ENCODE peak calls at places on chromosomes 5 and 9, in four cellular contexts. J is IMR-90, V is prostate gland, A is endothelial cell of umbilical vein. O is an unnamed sample.

GRCh38 chr9:73081979-73082657 is 69.5 kb upstream of the ANXA1 start:
- DNase-seq in J (peak; percentile 27), V (no peak), A (peak; percentile 90), O (peak; percentile 46)

GRCh38 chr5:74851684-74852353 is 14.4 kb downstream of the FAM169A start:
- DNase-seq in J (peak; percentile 28), V (no peak), A (no peak), O (no peak)

GRCh38 chr5:130652178-130652577 is 512.9 kb downstream of the HINT1 start:
- DNase-seq in J (no peak), V (no peak), A (peak; percentile 53), O (no peak)

GRCh38 chr9:110069326-110070248 is 138.4 kb downstream of the C9orf152 start:
- DNase-seq in J (peak; percentile 96), V (no peak), A (peak; percentile 93), O (peak; percentile 65)

GRCh38 chr5:33828611-33829286 is 63.0 kb downstream of the ADAMTS12 start:
- DNase-seq in J (no peak), V (no peak), A (no peak), O (no peak)

GRCh38 chr5:15073453-15073852 is 201.9 kb upstream of the ANKH start:
- DNase-seq in J (no peak), V (no peak), A (no peak), O (no peak)

GRCh38 chr9:103985082-103985481 is 109.0 kb upstream of the SMC2 start:
- DNase-seq in J (no peak), V (no peak), A (no peak), O (no peak)

GRCh38 chr9:16442622-16443021 is 427.8 kb downstream of the BNC2 start:
- DNase-seq in J (peak; percentile 58), V (no peak), A (no peak), O (no peak)

GRCh38 chr5:58151414-58151813 is 308.5 kb downstream of the PLK2 start:
- DNase-seq in J (no peak), V (no peak), A (no peak), O (no peak)

GRCh38 chr5:30592833-30593232 is 600.7 kb upstream of the CDH6 start:
- DNase-seq in J (no peak), V (no peak), A (no peak), O (no peak)

GRCh38 chr9:92097997-92098482 is 17.2 kb downstream of the SPTLC1 start:
- DNase-seq in J (peak; percentile 30), V (peak; percentile 53), A (peak; percentile 91), O (peak; percentile 66)

GRCh38 chr9:114777841-114778240 is 28.0 kb downstream of the TNFSF15 start:
- DNase-seq in J (no peak), V (no peak), A (peak; percentile 60), O (no peak)

GRCh38 chr5:135491552-135492318 is 39.6 kb upstream of the TIFAB start:
- DNase-seq in J (no peak), V (no peak), A (no peak), O (peak; percentile 19)

GRCh38 chr9:121650220-121651013 is 1.0 kb upstream of the DAB2IP start:
- DNase-seq in J (peak; percentile 56), V (no peak), A (peak; percentile 65), O (peak; percentile 26)

GRCh38 chr9:99056876-99057664 is 47.8 kb upstream of the TGFBR1 start:
- DNase-seq in J (peak; percentile 91), V (no peak), A (no peak), O (no peak)

GRCh38 chr5:172658391-172658790 is 17.3 kb downstream of the NEURL1B start:
- DNase-seq in J (no peak), V (no peak), A (no peak), O (no peak)

GRCh38 chr5:172659909-172660628 is 19.0 kb downstream of the NEURL1B start:
- DNase-seq in J (peak; percentile 94), V (peak; percentile 84), A (no peak), O (no peak)

GRCh38 chr5:172660974-172661373 is 19.9 kb downstream of the NEURL1B start:
- DNase-seq in J (no peak), V (no peak), A (no peak), O (no peak)

GRCh38 chr5:172658869-172659513 is 17.9 kb downstream of the NEURL1B start:
- DNase-seq in J (peak; percentile 46), V (peak; percentile 64), A (no peak), O (no peak)

GRCh38 chr5:172659570-172659908 is 18.5 kb downstream of the NEURL1B start:
- DNase-seq in J (no peak), V (no peak), A (no peak), O (no peak)
- TF ChIP-seq POLR2A in J (no peak), V (no peak), A (no peak), O (no peak)

DNA sequence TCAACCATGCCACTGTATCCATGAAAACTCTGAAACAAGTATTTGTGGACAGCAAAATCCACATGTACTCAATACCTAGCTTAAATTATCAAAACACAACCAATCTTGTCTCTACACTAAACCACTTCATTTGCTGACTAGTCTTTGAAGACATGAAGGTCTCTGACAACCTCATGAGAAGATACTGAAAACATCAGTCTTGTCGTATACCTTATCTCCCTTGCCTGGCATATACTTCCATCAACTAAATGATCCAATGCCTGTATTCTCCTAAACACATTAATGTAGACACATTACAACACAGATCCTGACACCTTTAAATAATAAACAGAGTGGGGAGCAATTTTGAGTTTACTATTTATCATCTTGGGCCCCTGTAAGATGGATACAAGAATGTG is 2.9 kb downstream of the RPS23 start:
- DNase-seq in J (no peak), V (no peak), A (no peak), O (peak; percentile 10)
- TF ChIP-seq POLR2A in J (no peak), V (no peak), A (no peak), O (no peak)

GRCh38 chr5:138554143-138554542 is 11.1 kb upstream of the ETF1 start:
- DNase-seq in J (no peak), V (no peak), A (no peak), O (no peak)
- TF ChIP-seq POLR2A in J (no peak), V (no peak), A (no peak), O (no peak)

GRCh38 chr9:105385372-105385985 is 62.4 kb upstream of the FSD1L start:
- DNase-seq in J (no peak), V (peak; percentile 45), A (no peak), O (peak; percentile 79)
- TF ChIP-seq POLR2A in J (no peak), V (no peak), A (no peak), O (peak; percentile 58)

GRCh38 chr5:100903036-100903887 is at the start of gene ST8SIA4:
- DNase-seq in J (peak; percentile 33), V (peak; percentile 36), A (peak; percentile 91), O (peak; percentile 91)
- TF ChIP-seq POLR2A in J (no peak), V (no peak), A (peak; percentile 57), O (peak; percentile 88)

GRCh38 chr9:93451762-93452709 is 551 bp downstream of the FAM120A start:
- DNase-seq in J (peak; percentile 33), V (peak; percentile 26), A (peak; percentile 58), O (peak; percentile 72)
- TF ChIP-seq POLR2A in J (no peak), V (no peak), A (no peak), O (no peak)

GRCh38 chr5:172832383-172833315 is 1.4 kb upstream of the ERGIC1 start:
- DNase-seq in J (no peak), V (no peak), A (no peak), O (no peak)

GRCh38 chr5:172835246-172836030 is 1.4 kb downstream of the ERGIC1 start:
- DNase-seq in J (no peak), V (no peak), A (no peak), O (no peak)

GRCh38 chr5:172834570-172835245 is 657 bp downstream of the ERGIC1 start:
- DNase-seq in J (no peak), V (no peak), A (no peak), O (peak; percentile 15)

GRCh38 chr5:172833372-172833690 is 720 bp upstream of the ERGIC1 start:
- DNase-seq in J (no peak), V (no peak), A (no peak), O (no peak)

DNA sequence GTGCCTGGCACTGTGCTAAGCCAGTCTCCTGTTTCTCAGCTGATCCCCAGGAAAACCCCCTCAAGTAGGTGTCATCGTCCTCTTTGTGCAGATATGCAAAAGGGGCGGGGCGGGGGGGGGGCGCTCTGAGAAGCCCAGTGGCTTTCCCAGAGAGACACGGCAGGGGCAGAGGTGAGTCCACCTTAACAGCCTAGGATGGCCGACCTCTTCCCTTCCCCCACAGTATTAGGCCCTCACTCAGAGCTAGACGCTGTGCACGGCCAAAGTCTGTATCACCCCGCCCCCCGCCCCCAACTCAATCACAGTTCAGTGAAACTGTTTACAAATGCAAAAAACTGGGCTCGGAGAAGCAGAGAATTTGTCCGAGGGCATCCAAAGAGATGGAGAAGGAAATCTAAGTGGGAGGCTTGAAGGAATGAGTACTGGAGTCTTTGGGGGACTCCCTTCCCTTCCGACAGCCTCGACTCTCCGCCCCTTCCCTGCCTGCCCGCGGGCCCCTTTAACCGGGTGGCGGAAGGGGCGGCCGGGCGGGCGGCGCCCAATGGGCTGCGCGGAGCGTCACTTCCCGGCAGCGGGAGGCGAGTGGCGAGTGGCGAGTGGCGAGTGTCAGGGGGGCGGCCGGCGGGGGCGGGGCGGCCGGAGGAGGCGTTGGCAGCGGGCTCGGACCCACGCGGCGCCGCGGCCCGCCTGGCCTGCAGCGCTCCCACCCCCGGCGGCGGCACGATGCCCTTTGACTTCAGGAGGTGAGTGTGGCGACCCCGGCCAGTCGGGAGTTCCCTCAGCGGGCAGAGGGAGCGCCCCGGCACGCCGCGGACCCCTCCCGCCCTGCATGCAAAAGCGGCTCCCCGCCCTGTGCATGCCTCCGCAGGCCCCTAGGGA is at the start of gene ERGIC1:
- DNase-seq in J (peak; percentile 78), V (peak; percentile 71), A (peak; percentile 82), O (peak; percentile 73)
- TF ChIP-seq POLR2A in J (peak; percentile 95), V (peak; percentile 71), A (peak; percentile 72), O (no peak)

O was measured in erythroblast.